ENCODE peak calls at places on chromosomes 4 and X, in seven cellular contexts. L is left lung, K is lower lobe of right lung, E is IMR-90, B is stomach, O is ovary, S is PC-3. T is an unnamed sample.
A peak's percentile ranks its signal among the peaks of the same experiment; 100 is the strongest.

GRCh38 chr4:176339936-176340761 is 20.4 kb downstream of the SPCS3 start:
- DNase-seq in L (no peak), K (no peak), E (no peak), B (no peak), O (no peak), S (no peak), T (no peak)

GRCh38 chrX:153510383-153510782 is 7.1 kb upstream of the ATP2B3 start:
- DNase-seq in L (no peak), K (no peak), E (no peak), B (no peak), O (no peak), S (no peak), T (no peak)

GRCh38 chr4:72918362-72918761 is 151.2 kb downstream of the COX18 start:
- DNase-seq in L (no peak), K (no peak), E (no peak), B (no peak), O (no peak), S (no peak), T (no peak)

GRCh38 chrX:107146670-107147069 is 28.0 kb upstream of the RBM41 start:
- DNase-seq in L (no peak), K (no peak), E (peak; percentile 7), B (no peak), O (no peak), S (peak; percentile 4), T (no peak)

GRCh38 chrX:39212456-39212855 is 411.2 kb downstream of the MID1IP1 start:
- DNase-seq in L (no peak), K (no peak), E (no peak), B (no peak), O (no peak), S (peak; percentile 42), T (no peak)

GRCh38 chrX:39439910-39440733 is 638.9 kb downstream of the MID1IP1 start:
- DNase-seq in L (no peak), K (no peak), E (no peak), B (no peak), O (no peak), S (no peak), T (no peak)

GRCh38 chrX:10649286-10649685 is 28.9 kb upstream of the MID1 start:
- DNase-seq in L (no peak), K (no peak), E (peak; percentile 64), B (no peak), O (no peak), S (no peak), T (no peak)

GRCh38 chrX:23398570-23398969 is 63.9 kb downstream of the PTCHD1 start:
- DNase-seq in L (no peak), K (no peak), E (no peak), B (no peak), O (no peak), S (no peak), T (no peak)

GRCh38 chr4:21645776-21646175 is 302.8 kb downstream of the KCNIP4 start:
- DNase-seq in L (no peak), K (no peak), E (no peak), B (no peak), O (no peak), S (no peak), T (no peak)

GRCh38 chrX:103311401-103311785 is 603 bp upstream of the BEX2 start:
- DNase-seq in L (no peak), K (no peak), E (no peak), B (no peak), O (no peak), S (no peak), T (no peak)

GRCh38 chrX:16114640-16115039 is 8.7 kb upstream of the GRPR start:
- DNase-seq in L (no peak), K (no peak), E (peak; percentile 83), B (no peak), O (no peak), S (no peak), T (no peak)

GRCh38 chr4:122728781-122729330 is 3.6 kb upstream of the BBS12 start:
- DNase-seq in L (no peak), K (no peak), E (no peak), B (no peak), O (no peak), S (no peak), T (no peak)

GRCh38 chr4:81031389-81032173 is 1.1 kb downstream of the BMP3 start:
- DNase-seq in L (peak; percentile 33), K (peak; percentile 53), E (no peak), B (no peak), O (no peak), S (no peak), T (no peak)

GRCh38 chrX:119981286-119982070 is 37.9 kb upstream of the NKAP start:
- DNase-seq in L (no peak), K (no peak), E (peak; percentile 5), B (no peak), O (no peak), S (peak; percentile 58), T (no peak)

GRCh38 chr4:2592572-2592971 is 56.1 kb downstream of the FAM193A start:
- DNase-seq in L (no peak), K (no peak), E (no peak), B (no peak), O (no peak), S (no peak), T (no peak)

GRCh38 chr4:11106190-11106589 is 322.5 kb downstream of the HS3ST1 start:
- DNase-seq in L (no peak), K (no peak), E (no peak), B (no peak), O (no peak), S (peak; percentile 68), T (no peak)

GRCh38 chrX:115499112-115499805 is 61.7 kb upstream of the PLS3 start:
- DNase-seq in L (no peak), K (no peak), E (no peak), B (no peak), O (no peak), S (no peak), T (no peak)

DNA sequence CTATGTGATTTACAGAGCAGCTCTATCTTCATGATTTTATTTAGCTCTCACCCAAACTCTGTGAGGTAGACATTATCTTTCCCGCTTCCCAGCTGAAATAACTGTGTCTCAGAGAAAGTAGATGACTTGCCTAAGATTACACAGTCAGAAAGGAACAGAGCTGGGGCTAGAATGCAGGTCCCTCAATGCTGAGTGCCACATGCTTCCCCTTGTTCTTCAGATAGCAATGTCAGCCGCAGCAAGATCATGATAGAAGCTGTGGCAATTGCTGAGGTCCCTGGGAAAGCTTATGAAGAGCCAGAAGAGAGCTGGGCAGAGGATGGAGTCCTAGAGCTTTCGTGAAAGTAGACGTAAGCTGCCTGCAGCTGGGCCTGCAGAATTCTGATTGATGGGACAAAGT is 11.1 kb upstream of the GABRE start:
- DNase-seq in L (no peak), K (no peak), E (no peak), B (no peak), O (no peak), S (no peak), T (no peak)
- H3K4me1 ChIP-seq in L (no peaks in the 10 kb centered on the region), K (no peaks in the 10 kb centered on the region), E (no peaks in the 10 kb centered on the region), B (no peaks in the 10 kb centered on the region), O (no peaks in the 10 kb centered on the region), S (no peaks in the 10 kb centered on the region), T (peaks cover 18% of the 10 kb centered on the region)

GRCh38 chr4:7238300-7238960 is 46.1 kb downstream of the SORCS2 start:
- DNase-seq in L (no peak), K (no peak), E (no peak), B (no peak), O (no peak), S (no peak), T (no peak)

GRCh38 chr4:7237863-7238262 is 45.5 kb downstream of the SORCS2 start:
- DNase-seq in L (no peak), K (no peak), E (peak; percentile 15), B (no peak), O (no peak), S (no peak), T (no peak)

GRCh38 chr4:7239844-7240243 is 47.5 kb downstream of the SORCS2 start:
- DNase-seq in L (no peak), K (no peak), E (no peak), B (no peak), O (no peak), S (no peak), T (no peak)

GRCh38 chr4:7240341-7240740 is 48.0 kb downstream of the SORCS2 start:
- DNase-seq in L (no peak), K (peak; percentile 22), E (no peak), B (no peak), O (no peak), S (no peak), T (no peak)

GRCh38 chr4:7239101-7239820 is 46.9 kb downstream of the SORCS2 start:
- DNase-seq in L (no peak), K (no peak), E (no peak), B (no peak), O (no peak), S (no peak), T (no peak)
- TF ChIP-seq CTCF in L (no peak), K (no peak), E (no peak), B (no peak), O (no peak), S (no peak), T (no peak)

GRCh38 chrX:136850441-136851175 is 29.9 kb downstream of the RBMX start:
- DNase-seq in L (no peak), K (no peak), E (no peak), B (no peak), O (no peak), S (no peak), T (no peak)
- H3K4me1 ChIP-seq in L (peaks cover 10% of the 10 kb centered on the region), K (no peaks in the 10 kb centered on the region), E (no peaks in the 10 kb centered on the region), B (no peaks in the 10 kb centered on the region), O (no peaks in the 10 kb centered on the region), S (no peaks in the 10 kb centered on the region), T (no peaks in the 10 kb centered on the region)

GRCh38 chr4:6688879-6689505 is 4.7 kb upstream of the S100P start:
- DNase-seq in L (peak; percentile 67), K (no peak), E (peak; percentile 94), B (peak; percentile 76), O (peak; percentile 49), S (peak; percentile 92), T (no peak)
- TF ChIP-seq CTCF in L (no peak), K (no peak), E (peak; percentile 1), B (no peak), O (no peak), S (peak; percentile 28), T (no peak)

GRCh38 chr4:6946497-6946896 is 36.9 kb downstream of the TBC1D14 start:
- DNase-seq in L (no peak), K (no peak), E (no peak), B (no peak), O (no peak), S (no peak), T (no peak)
- H3K4me1 ChIP-seq in L (peaks cover 47% of the 10 kb centered on the region), K (peaks cover 24% of the 10 kb centered on the region), E (peaks cover 17% of the 10 kb centered on the region), B (peaks cover 19% of the 10 kb centered on the region), O (peaks cover 10% of the 10 kb centered on the region), S (peaks cover 12% of the 10 kb centered on the region), T (peaks cover 10% of the 10 kb centered on the region)

DNA sequence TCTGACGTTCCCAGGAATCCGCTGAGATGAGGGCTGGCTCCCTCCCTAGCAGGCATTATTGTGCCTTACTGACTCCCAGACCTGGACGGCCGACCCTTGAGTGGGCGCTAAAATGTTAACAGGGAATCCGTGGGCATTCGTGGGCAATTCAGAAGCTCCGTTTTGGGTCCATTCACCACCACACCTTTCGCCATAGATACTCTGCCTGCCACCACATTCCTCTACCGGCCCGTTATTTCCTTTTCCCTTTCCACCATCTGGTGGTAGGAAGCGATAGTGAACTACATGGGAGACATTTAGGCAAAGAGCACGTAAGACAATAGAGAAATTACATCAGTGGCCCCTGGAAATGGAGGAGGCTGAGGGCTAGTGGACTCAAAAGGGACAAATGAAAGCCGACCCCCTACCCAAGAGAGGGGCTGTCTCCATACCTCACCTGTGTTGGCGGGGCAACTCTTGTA is 1.0 kb upstream of the SH3KBP1 start:
- DNase-seq in L (no peak), K (no peak), E (peak; percentile 77), B (no peak), O (peak; percentile 39), S (peak; percentile 80), T (no peak)
- TF ChIP-seq CTCF in L (peak; percentile 30), K (peak; percentile 53), E (peak; percentile 70), B (peak; percentile 55), O (peak; percentile 68), S (peak; percentile 75), T (peak; percentile 68)